ENCODE peak calls at places on chromosome 22, in nine cellular contexts. L is activated T-cell treated with anti-CD3 and anti-CD28 coated beads for 48 hours; D is left lobe of liver; X is NCI-H1092; A is stimulated activated naive CD8-positive, alpha-beta T cell treated with anti-CD3 and anti-CD28 coated beads, Interleukin-15, Interleukin-2, amounts not matched to agents 100 U/mL and 50 U/mL, for 24 hours; K is activated CD8-positive, alpha-beta memory T cell treated with anti-CD3 and anti-CD28 coated beads for 48 hours; S is HCT116; R is mesendoderm; U is IMR-90. G is an unnamed sample.
A peak's percentile ranks its signal among the peaks of the same experiment; 100 is the strongest.

GRCh38 chr22:44918925-44919392 is 90.8 kb downstream of the PHF21B start:
- DNase-seq in S (no peak), D (no peak), R (no peak), L (no peak), K (no peak), X (no peak), U (no peak), A (no peak), G (no peak)

GRCh38 chr22:43237280-43237679 is 50.3 kb upstream of the TTLL12 start:
- DNase-seq in U (no peak), S (no peak), D (peak; percentile 81), R (no peak), K (no peak), A (no peak), L (no peak), X (no peak), G (no peak)

GRCh38 chr22:39349967-39350802 is at the start of gene SYNGR1:
- DNase-seq in D (no peak), A (peak; percentile 28), L (no peak), S (no peak), R (no peak), K (no peak), U (no peak), X (no peak), G (no peak)

GRCh38 chr22:45398214-45398613 is 15.2 kb downstream of the SMC1B start:
- DNase-seq in X (no peak), D (no peak), L (no peak), A (no peak), U (no peak), K (no peak), R (no peak), S (no peak), G (no peak)

GRCh38 chr22:50677493-50678217 is 5.0 kb downstream of the SHANK3 start:
- DNase-seq in S (no peak), L (no peak), A (no peak), D (no peak), X (no peak), U (no peak), K (no peak), R (no peak), G (no peak)

GRCh38 chr22:23553922-23554870 is 25.9 kb downstream of the IGLL1 start:
- DNase-seq in R (no peak), X (no peak), U (no peak), K (no peak), D (peak; percentile 21), L (no peak), S (no peak), A (no peak), G (no peak)

GRCh38 chr22:37281646-37282384 is 493 bp upstream of the CYTH4 start:
- DNase-seq in S (no peak), A (peak; percentile 44), D (no peak), L (no peak), U (no peak), X (no peak), R (no peak), K (no peak), G (no peak)

GRCh38 chr22:30393322-30393680 is 3.5 kb upstream of the SEC14L2 start:
- DNase-seq in L (no peak), A (no peak), U (no peak), D (no peak), X (no peak), R (no peak), K (no peak), S (no peak), G (no peak)

GRCh38 chr22:32649515-32650200 is 151.8 kb upstream of the TIMP3 start:
- DNase-seq in A (peak; percentile 33), U (peak; percentile 81), R (no peak), D (no peak), K (no peak), L (peak; percentile 27), S (no peak), X (no peak), G (no peak)

GRCh38 chr22:27317961-27318360 is 483.6 kb downstream of the MN1 start:
- DNase-seq in X (no peak), S (no peak), D (no peak), K (no peak), R (no peak), A (no peak), L (no peak), U (no peak), G (no peak)

GRCh38 chr22:22395230-22395629 is 113.3 kb downstream of the ZNF280B start:
- DNase-seq in A (no peak), X (no peak), L (no peak), K (no peak), S (no peak), R (no peak), D (peak; percentile 40), U (no peak), G (no peak)

GRCh38 chr22:41910599-41911291 is 4.1 kb downstream of the SHISA8 start:
- DNase-seq in S (no peak), U (no peak), L (no peak), D (no peak), X (no peak), K (no peak), A (no peak), R (no peak), G (no peak)

GRCh38 chr22:29245626-29246385 is 22.0 kb downstream of the RHBDD3 start:
- DNase-seq in K (peak; percentile 40), A (peak; percentile 74), R (peak; percentile 65), L (peak; percentile 56), U (peak; percentile 54), D (peak; percentile 76), S (peak; percentile 34), X (peak; percentile 49), G (no peak)

GRCh38 chr22:46312056-46312455 is 15.4 kb downstream of the GTSE1 start:
- DNase-seq in K (no peak), S (no peak), L (no peak), R (no peak), D (no peak), X (no peak), U (no peak), A (no peak), G (no peak)

GRCh38 chr22:32069579-32070372 is 26.7 kb downstream of the SLC5A1 start:
- DNase-seq in S (no peak), A (no peak), R (no peak), U (no peak), X (no peak), K (no peak), D (no peak), L (no peak), G (no peak)

GRCh38 chr22:26564181-26564580 is 25.8 kb downstream of the TPST2 start:
- DNase-seq in S (no peak), A (no peak), K (no peak), L (no peak), X (no peak), U (no peak), R (no peak), D (no peak), G (no peak)

GRCh38 chr22:30649430-30650007 is 13.9 kb downstream of the SLC35E4 start:
- DNase-seq in X (no peak), R (peak; percentile 72), A (peak; percentile 89), L (peak; percentile 81), K (peak; percentile 73), U (peak; percentile 88), S (peak; percentile 78), D (no peak), G (no peak)

GRCh38 chr22:19317865-19318264 is 26.3 kb upstream of the CLTCL1 start:
- DNase-seq in X (no peak), U (no peak), L (no peak), S (no peak), K (no peak), D (no peak), A (no peak), R (no peak), G (no peak)

GRCh38 chr22:49776053-49776511 is 51.6 kb downstream of the BRD1 start:
- DNase-seq in D (no peak), R (no peak), A (no peak), X (no peak), S (no peak), L (no peak), K (no peak), U (no peak), G (no peak)

GRCh38 chr22:46138058-46138797 is 12.1 kb upstream of the PPARA start:
- DNase-seq in U (no peak), A (no peak), L (no peak), D (no peak), R (no peak), K (no peak), S (no peak), X (no peak), G (no peak)

GRCh38 chr22:32926600-32926999 is 125.1 kb downstream of the TIMP3 start:
- DNase-seq in D (no peak), A (no peak), K (no peak), S (peak; percentile 21), L (no peak), U (peak; percentile 34), R (peak; percentile 60), X (no peak), G (no peak)

GRCh38 chr22:20595461-20595860 is 88.1 kb downstream of the MED15 start:
- DNase-seq in R (no peak), D (no peak), K (no peak), S (no peak), X (no peak), U (no peak), A (no peak), L (no peak), G (no peak)

GRCh38 chr22:39212721-39213376 is 31.9 kb downstream of the PDGFB start:
- DNase-seq in D (no peak), K (no peak), S (peak; percentile 56), R (peak; percentile 85), L (no peak), U (no peak), A (peak; percentile 1), X (no peak), G (no peak)

GRCh38 chr22:49298834-49299750 is 528.6 kb downstream of the BRD1 start:
- DNase-seq in X (no peak), U (no peak), L (no peak), K (no peak), A (no peak), D (peak; percentile 22), R (no peak), S (no peak), G (peak; percentile 29)

GRCh38 chr22:23847310-23847920 is 8.6 kb upstream of the DERL3 start:
- DNase-seq in K (no peak), R (no peak), S (no peak), A (no peak), L (no peak), X (no peak), D (no peak), U (no peak), G (no peak)

GRCh38 chr22:33975841-33976240 is 55.6 kb upstream of the LARGE1 start:
- DNase-seq in D (no peak), U (no peak), S (no peak), A (no peak), L (no peak), R (peak; percentile 65), K (no peak), X (no peak), G (no peak)

GRCh38 chr22:17871726-17872458 is 97.6 kb upstream of the BID start:
- DNase-seq in K (no peak), S (no peak), L (no peak), R (no peak), X (no peak), U (no peak), D (no peak), A (no peak), G (no peak)

GRCh38 chr22:43042101-43042780 is 27.3 kb upstream of the PACSIN2 start:
- DNase-seq in R (no peak), X (peak; percentile 17), S (no peak), A (no peak), U (peak; percentile 24), K (no peak), L (no peak), D (no peak), G (no peak)

GRCh38 chr22:25641650-25642049 is 77.2 kb downstream of the GRK3 start:
- DNase-seq in X (no peak), D (no peak), K (no peak), U (no peak), R (no peak), S (no peak), A (no peak), L (no peak), G (no peak)